ENCODE peak calls at places on chromosomes 1 and 21, in six cellular contexts. U is prostate gland, M is K562, T is HCT116, B is H1, Y is stomach. D is an unnamed sample.

GRCh38 chr1:3329640-3330281 is 124.7 kb upstream of the ARHGEF16 start:
- DNase-seq in U (no peak), M (no peak), T (no peak), B (no peak), Y (no peak), D (no peak)

GRCh38 chr1:39132505-39133339 is 71.8 kb upstream of the MACF1 start:
- DNase-seq in U (peak), M (no peak), T (peak), B (peak), Y (peak), D (no peak)

GRCh38 chr1:178308438-178308837 is 188.3 kb downstream of the CLEC20A start:
- DNase-seq in U (no peak), M (no peak), T (peak), B (no peak), Y (no peak), D (no peak)

GRCh38 chr1:199113265-199113869 is 474.5 kb downstream of the PTPRC start:
- DNase-seq in U (no peak), M (no peak), T (peak), B (peak), Y (peak), D (no peak)

GRCh38 chr1:63621698-63622097 is 28.5 kb downstream of the PGM1 start:
- DNase-seq in U (peak), M (no peak), T (no peak), B (no peak), Y (no peak), D (no peak)

GRCh38 chr1:180935326-180936109 is 22.8 kb downstream of the KIAA1614 start:
- DNase-seq in U (no peak), M (no peak), T (no peak), B (no peak), Y (no peak), D (no peak)

GRCh38 chr1:47519971-47520370 is 82.1 kb downstream of the FOXD2 start:
- DNase-seq in U (no peak), M (no peak), T (no peak), B (no peak), Y (no peak), D (no peak)

GRCh38 chr1:151939141-151939540 is 29.8 kb upstream of the THEM4 start:
- DNase-seq in U (no peak), M (no peak), T (no peak), B (no peak), Y (no peak), D (no peak)

DNA sequence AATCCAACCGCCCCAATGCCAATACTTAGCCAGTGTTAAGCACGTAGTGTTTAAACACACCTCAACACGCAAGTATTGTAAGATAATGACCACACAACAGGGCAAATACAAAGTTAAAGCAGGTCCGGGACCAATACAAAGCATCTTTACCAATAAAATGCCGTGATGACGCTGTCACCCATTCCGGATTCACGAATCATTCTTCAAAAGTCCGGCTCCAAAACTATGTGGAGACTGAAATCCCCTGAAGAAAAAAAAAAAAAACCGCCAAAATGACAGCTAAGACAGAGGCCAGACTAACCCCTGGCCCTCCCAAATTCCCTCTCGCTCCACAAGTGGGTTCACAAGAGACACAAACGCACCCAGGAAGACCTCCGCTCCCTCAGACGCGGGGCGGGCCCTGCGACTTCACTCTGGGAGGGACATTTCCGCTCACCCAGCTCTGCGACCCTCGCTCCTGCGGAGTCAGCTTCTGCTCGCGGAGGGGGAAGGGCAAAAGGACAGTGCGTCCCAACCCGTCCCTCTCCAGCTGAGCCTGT is 628 bp upstream of the DARS2 start:
- DNase-seq in U (no peak), M (no peak), T (no peak), B (no peak), Y (no peak), D (no peak)
- TF ChIP-seq POLR2AphosphoS5 in U (no peak), M (no peak), T (no peak), B (peak), Y (no peak), D (no peak)

GRCh38 chr21:33650230-33650629 is 7.9 kb downstream of the ITSN1 start:
- DNase-seq in U (no peak), M (no peak), T (no peak), B (no peak), Y (no peak), D (no peak)
- TF ChIP-seq POLR2AphosphoS5 in U (no peak), M (no peak), T (no peak), B (no peak), Y (no peak), D (no peak)

GRCh38 chr1:19331262-19331878 is 19.2 kb downstream of the SLC66A1 start:
- DNase-seq in U (no peak), M (no peak), T (no peak), B (no peak), Y (no peak), D (no peak)
- TF ChIP-seq POLR2AphosphoS5 in U (no peak), M (no peak), T (no peak), B (no peak), Y (no peak), D (peak)

DNA sequence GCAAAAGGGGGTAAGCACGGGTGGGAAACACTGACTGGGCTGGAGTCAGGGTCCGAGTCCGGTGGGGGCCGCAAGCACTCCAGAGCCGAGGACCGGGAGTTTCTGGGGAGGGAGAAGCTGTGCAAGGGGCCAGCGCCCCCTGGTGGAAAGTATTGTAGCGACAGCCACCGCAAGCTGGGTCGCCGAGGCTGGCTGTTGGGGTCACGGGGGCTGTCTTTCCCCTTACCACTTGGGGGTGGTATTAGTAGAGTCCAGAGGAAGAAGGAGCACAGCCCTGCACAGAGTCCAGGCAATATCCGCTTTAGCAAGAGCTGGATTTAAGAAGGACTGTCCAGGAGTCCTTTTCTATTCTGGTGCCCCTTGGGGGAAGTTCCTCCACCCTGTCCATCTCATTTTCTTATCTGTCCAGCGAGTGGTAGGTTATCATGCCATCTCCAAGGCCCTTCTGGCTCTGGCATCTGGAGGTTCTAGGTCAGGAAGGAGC is 17.9 kb upstream of the ETV3 start:
- DNase-seq in U (peak), M (peak), T (peak), B (peak), Y (peak), D (no peak)
- TF ChIP-seq POLR2AphosphoS5 in U (no peak), M (no peak), T (no peak), B (no peak), Y (no peak), D (no peak)